ENCODE peak calls at places on chromosomes 3 and 15, in eight cellular contexts. One of them, this sample, is unnamed.

GRCh38 chr3:77081240-77081661 is 41.4 kb downstream of the ROBO2 start:
- DNase-seq in endodermal cell: no peak
- DNase-seq in astrocyte of the spinal cord: peak; percentile 64
- DNase-seq in choroid plexus epithelial cell: peak; percentile 82
- DNase-seq in memory B cell: no peak
- DNase-seq in HCT116: no peak
- DNase-seq in hippocampal formation: no peak
- DNase-seq in KBM-7: no peak
- DNase-seq in this sample: no peak

GRCh38 chr3:139830817-139831216 is 104.2 kb upstream of the CLSTN2 start:
- DNase-seq in endodermal cell: no peak
- DNase-seq in astrocyte of the spinal cord: no peak
- DNase-seq in choroid plexus epithelial cell: peak; percentile 13
- DNase-seq in memory B cell: no peak
- DNase-seq in HCT116: no peak
- DNase-seq in hippocampal formation: peak; percentile 25
- DNase-seq in KBM-7: no peak
- DNase-seq in this sample: no peak

GRCh38 chr15:86221119-86221518 is 141.4 kb downstream of the AGBL1 start:
- DNase-seq in endodermal cell: no peak
- DNase-seq in astrocyte of the spinal cord: no peak
- DNase-seq in choroid plexus epithelial cell: no peak
- DNase-seq in memory B cell: no peak
- DNase-seq in HCT116: no peak
- DNase-seq in hippocampal formation: no peak
- DNase-seq in KBM-7: no peak
- DNase-seq in this sample: no peak

GRCh38 chr3:82342521-82342920 is 581.1 kb upstream of the GBE1 start:
- DNase-seq in endodermal cell: no peak
- DNase-seq in astrocyte of the spinal cord: no peak
- DNase-seq in choroid plexus epithelial cell: peak; percentile 65
- DNase-seq in memory B cell: no peak
- DNase-seq in HCT116: no peak
- DNase-seq in hippocampal formation: no peak
- DNase-seq in KBM-7: no peak
- DNase-seq in this sample: no peak

GRCh38 chr3:108378153-108378951 is 82.0 kb downstream of the HHLA2 start:
- DNase-seq in endodermal cell: no peak
- DNase-seq in astrocyte of the spinal cord: no peak
- DNase-seq in choroid plexus epithelial cell: no peak
- DNase-seq in memory B cell: no peak
- DNase-seq in HCT116: no peak
- DNase-seq in hippocampal formation: no peak
- DNase-seq in KBM-7: no peak
- DNase-seq in this sample: no peak

GRCh38 chr3:194505791-194506415 is 19.1 kb upstream of the ATP13A3 start:
- DNase-seq in endodermal cell: no peak
- DNase-seq in astrocyte of the spinal cord: no peak
- DNase-seq in choroid plexus epithelial cell: no peak
- DNase-seq in memory B cell: no peak
- DNase-seq in HCT116: no peak
- DNase-seq in hippocampal formation: no peak
- DNase-seq in KBM-7: no peak
- DNase-seq in this sample: no peak

GRCh38 chr15:73130830-73131229 is 78.6 kb downstream of the NEO1 start:
- DNase-seq in endodermal cell: no peak
- DNase-seq in astrocyte of the spinal cord: no peak
- DNase-seq in choroid plexus epithelial cell: no peak
- DNase-seq in memory B cell: no peak
- DNase-seq in HCT116: no peak
- DNase-seq in hippocampal formation: no peak
- DNase-seq in KBM-7: no peak
- DNase-seq in this sample: no peak

GRCh38 chr3:9908286-9908685 is 5.6 kb downstream of the IL17RE start:
- DNase-seq in endodermal cell: no peak
- DNase-seq in astrocyte of the spinal cord: no peak
- DNase-seq in choroid plexus epithelial cell: no peak
- DNase-seq in memory B cell: no peak
- DNase-seq in HCT116: no peak
- DNase-seq in hippocampal formation: no peak
- DNase-seq in KBM-7: no peak
- DNase-seq in this sample: no peak

GRCh38 chr3:158977497-158977896 is 175.6 kb downstream of the MFSD1 start:
- DNase-seq in endodermal cell: no peak
- DNase-seq in astrocyte of the spinal cord: no peak
- DNase-seq in choroid plexus epithelial cell: no peak
- DNase-seq in memory B cell: no peak
- DNase-seq in HCT116: no peak
- DNase-seq in hippocampal formation: no peak
- DNase-seq in KBM-7: no peak
- DNase-seq in this sample: no peak

GRCh38 chr3:62366093-62366419 is 7.3 kb downstream of the FEZF2 start:
- DNase-seq in endodermal cell: no peak
- DNase-seq in astrocyte of the spinal cord: no peak
- DNase-seq in choroid plexus epithelial cell: no peak
- DNase-seq in memory B cell: no peak
- DNase-seq in HCT116: no peak
- DNase-seq in hippocampal formation: no peak
- DNase-seq in KBM-7: no peak
- DNase-seq in this sample: no peak

GRCh38 chr15:41891946-41892345 is 1.9 kb downstream of the SPTBN5 start:
- DNase-seq in endodermal cell: no peak
- DNase-seq in astrocyte of the spinal cord: no peak
- DNase-seq in choroid plexus epithelial cell: no peak
- DNase-seq in memory B cell: no peak
- DNase-seq in HCT116: no peak
- DNase-seq in hippocampal formation: no peak
- DNase-seq in KBM-7: no peak
- DNase-seq in this sample: no peak

GRCh38 chr3:126983653-126984390 is 907 bp downstream of the PLXNA1 start:
- DNase-seq in endodermal cell: peak; percentile 88
- DNase-seq in astrocyte of the spinal cord: peak; percentile 17
- DNase-seq in choroid plexus epithelial cell: peak; percentile 32
- DNase-seq in memory B cell: peak; percentile 55
- DNase-seq in HCT116: no peak
- DNase-seq in hippocampal formation: no peak
- DNase-seq in KBM-7: no peak
- DNase-seq in this sample: no peak